ENCODE peak calls at places on chromosomes 3 and 15, in four cellular contexts. E is K562, W is HL-60, V is GM12878. Y is an unnamed sample.

GRCh38 chr3:196694202-196694638 is 17.8 kb downstream of the CEP19 start:
- DNase-seq in V (no peak), W (no peak), E (no peak), Y (no peak)

GRCh38 chr3:133821767-133822638 is 16.4 kb downstream of the SRPRB start:
- DNase-seq in V (no peak), E (peak), W (no peak), Y (no peak)

GRCh38 chr3:35307296-35307695 is 332.0 kb upstream of the ARPP21 start:
- DNase-seq in V (no peak), W (no peak), E (no peak), Y (no peak)

GRCh38 chr3:115279939-115280338 is 132.9 kb upstream of the ZBTB20 start:
- DNase-seq in W (no peak), V (no peak), E (no peak), Y (no peak)

GRCh38 chr3:153144779-153145178 is 17.2 kb upstream of the RAP2B start:
- DNase-seq in E (no peak), V (no peak), W (no peak), Y (no peak)

GRCh38 chr3:111967071-111967470 is 11.8 kb upstream of the ABHD10 start:
- DNase-seq in W (no peak), E (no peak), V (no peak), Y (no peak)

GRCh38 chr3:63032876-63033275 is 157.7 kb upstream of the CADPS start:
- DNase-seq in W (no peak), V (no peak), E (no peak), Y (no peak)

GRCh38 chr15:60407406-60407805 is 9.6 kb upstream of the ANXA2 start:
- DNase-seq in E (no peak), V (no peak), W (no peak), Y (no peak)

GRCh38 chr3:53812434-53812833 is 33.8 kb downstream of the CHDH start:
- DNase-seq in W (no peak), V (no peak), E (no peak), Y (no peak)

GRCh38 chr15:82045179-82045891 is 483 bp downstream of the MEX3B start:
- DNase-seq in V (no peak), W (no peak), E (no peak), Y (peak)

GRCh38 chr15:51380999-51381806 is 39.7 kb downstream of the GLDN start:
- DNase-seq in E (peak), V (peak), W (peak), Y (peak)

GRCh38 chr3:120567370-120568197 is 28.6 kb upstream of the NDUFB4 start:
- DNase-seq in W (no peak), V (no peak), E (no peak), Y (no peak)

GRCh38 chr3:64222501-64222900 is 2.8 kb downstream of the PRICKLE2 start:
- DNase-seq in E (no peak), W (no peak), V (no peak), Y (no peak)

GRCh38 chr3:135911106-135911505 is 54.4 kb upstream of the PPP2R3A start:
- DNase-seq in W (no peak), E (no peak), V (no peak), Y (no peak)
- TF ChIP-seq SPI1 in W (no peak), E (no peak), V (no peak), Y (no peak)

GRCh38 chr15:72375501-72375845 is 341 bp downstream of the HEXA start:
- DNase-seq in W (no peak), V (no peak), E (no peak), Y (no peak)

GRCh38 chr15:72368895-72369294 is 6.9 kb downstream of the HEXA start:
- DNase-seq in V (no peak), W (peak), E (no peak), Y (no peak)

GRCh38 chr15:72368315-72368714 is 7.5 kb downstream of the HEXA start:
- DNase-seq in V (no peak), E (no peak), W (no peak), Y (no peak)

GRCh38 chr15:72365844-72366243 is 10.0 kb downstream of the HEXA start:
- DNase-seq in W (peak), E (no peak), V (peak), Y (peak)

GRCh38 chr15:72369964-72370363 is 5.8 kb downstream of the HEXA start:
- DNase-seq in V (no peak), W (peak), E (no peak), Y (no peak)
- TF ChIP-seq SPI1 in V (no peak), W (peak), E (no peak), Y (no peak)

GRCh38 chr3:142963266-142964149 is at the start of gene PAQR9:
- DNase-seq in V (no peak), W (no peak), E (peak), Y (peak)
- TF ChIP-seq SPI1 in V (no peak), W (no peak), E (no peak), Y (no peak)

GRCh38 chr3:16485024-16485992 is 28.2 kb downstream of the RFTN1 start:
- DNase-seq in V (no peak), E (no peak), W (no peak), Y (no peak)

GRCh38 chr3:16482770-16483531 is 30.5 kb downstream of the RFTN1 start:
- DNase-seq in V (no peak), W (no peak), E (no peak), Y (no peak)

GRCh38 chr3:16486201-16486600 is 27.3 kb downstream of the RFTN1 start:
- DNase-seq in W (no peak), E (no peak), V (no peak), Y (no peak)

GRCh38 chr3:16482194-16482769 is 31.2 kb downstream of the RFTN1 start:
- DNase-seq in V (no peak), E (no peak), W (no peak), Y (no peak)

DNA sequence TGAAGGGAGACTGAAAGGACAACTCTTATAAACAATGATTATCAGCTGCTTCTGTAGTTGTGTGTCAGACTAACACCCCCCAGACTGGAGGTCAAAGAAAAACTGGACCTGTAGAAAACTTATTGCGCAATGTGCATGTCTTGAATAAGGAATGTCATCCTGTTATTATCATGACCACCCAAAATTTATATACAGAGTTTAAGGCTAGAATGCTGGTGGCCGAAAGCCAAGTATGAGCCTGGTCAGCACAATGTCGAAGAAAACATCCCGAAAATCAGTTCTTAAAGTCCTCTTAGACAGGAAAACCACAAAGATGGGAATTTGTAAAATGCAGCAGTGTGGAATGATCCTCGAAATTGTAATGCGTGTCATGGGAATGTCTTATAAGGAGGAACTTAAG is 29.3 kb downstream of the RFTN1 start:
- DNase-seq in V (no peak), W (no peak), E (no peak), Y (no peak)
- TF ChIP-seq SPI1 in V (no peak), W (no peak), E (no peak), Y (no peak)

GRCh38 chr3:34175636-34176186 is 377.3 kb downstream of the PDCD6IP start:
- DNase-seq in V (no peak), E (no peak), W (no peak), Y (no peak)
- TF ChIP-seq SPI1 in V (no peak), E (no peak), W (no peak), Y (no peak)

DNA sequence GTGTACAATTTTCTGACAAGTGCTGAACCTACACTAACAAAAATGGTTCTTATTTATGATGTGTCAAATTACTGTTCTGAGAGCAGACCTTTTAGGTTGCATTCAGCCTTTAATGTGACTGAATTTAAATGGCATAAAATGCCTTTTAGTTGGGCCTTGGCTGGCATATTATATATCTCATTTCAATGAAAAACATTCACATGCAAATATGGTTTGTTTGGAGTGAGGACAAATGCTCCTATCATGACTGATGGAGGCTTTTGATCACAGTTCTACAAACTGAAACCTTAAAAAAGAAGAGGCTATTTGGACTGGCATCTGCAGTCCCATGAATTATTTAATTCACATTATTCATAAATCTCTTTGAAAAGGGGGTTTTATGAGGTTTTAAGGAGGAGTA is 750.7 kb downstream of the CADM2 start:
- DNase-seq in E (no peak), V (no peak), W (no peak), Y (no peak)
- TF ChIP-seq SPI1 in E (no peak), V (no peak), W (no peak), Y (no peak)

GRCh38 chr3:147680820-147681488 is 271.8 kb downstream of the ZIC1 start:
- DNase-seq in W (no peak), V (no peak), E (no peak), Y (no peak)
- TF ChIP-seq SPI1 in W (no peak), V (no peak), E (no peak), Y (no peak)

GRCh38 chr3:157066335-157067071 is 93.4 kb downstream of the CCNL1 start:
- DNase-seq in W (no peak), V (no peak), E (no peak), Y (no peak)
- TF ChIP-seq SPI1 in W (no peak), V (no peak), E (no peak), Y (no peak)

GRCh38 chr15:72271895-72272212 is 500 bp downstream of the PARP6 start:
- DNase-seq in V (no peak), E (peak), W (peak), Y (no peak)
- TF ChIP-seq SPI1 in V (no peak), E (no peak), W (no peak), Y (no peak)

Y was measured in GM12891.